ENCODE peak calls at places on chromosomes 13 and 19, in eight cellular contexts. One of them, this sample, is unnamed.

GRCh38 chr19:38360351-38360750 is 14.0 kb upstream of the PSMD8 start:
- DNase-seq in stimulated activated CD4-positive, alpha-beta T cell treated with anti-CD3 and anti-CD28 coated beads, Interleukin-4, amount 100 ng/mL, for 48 hours: no peak
- DNase-seq in endothelial cell: no peak
- DNase-seq in Peyer's patch: no peak
- DNase-seq in GM03348: no peak
- DNase-seq in T-helper 22 cell: no peak
- DNase-seq in AG08395: no peak
- DNase-seq in lower lobe of right lung: no peak
- DNase-seq in this sample: no peak

GRCh38 chr19:1239420-1239795 is 1.6 kb upstream of the CBARP start:
- DNase-seq in stimulated activated CD4-positive, alpha-beta T cell treated with anti-CD3 and anti-CD28 coated beads, Interleukin-4, amount 100 ng/mL, for 48 hours: no peak
- DNase-seq in endothelial cell: no peak
- DNase-seq in Peyer's patch: peak; percentile 56
- DNase-seq in GM03348: no peak
- DNase-seq in T-helper 22 cell: no peak
- DNase-seq in AG08395: no peak
- DNase-seq in lower lobe of right lung: no peak
- DNase-seq in this sample: no peak

GRCh38 chr19:52171321-52172169 is at the start of gene ZNF836:
- DNase-seq in stimulated activated CD4-positive, alpha-beta T cell treated with anti-CD3 and anti-CD28 coated beads, Interleukin-4, amount 100 ng/mL, for 48 hours: peak; percentile 86
- DNase-seq in endothelial cell: peak; percentile 72
- DNase-seq in Peyer's patch: peak; percentile 96
- DNase-seq in GM03348: peak; percentile 92
- DNase-seq in T-helper 22 cell: peak; percentile 89
- DNase-seq in AG08395: peak; percentile 91
- DNase-seq in lower lobe of right lung: peak; percentile 93
- DNase-seq in this sample: peak; percentile 96

GRCh38 chr13:76991432-76991795 is 467 bp upstream of the CLN5 start:
- DNase-seq in stimulated activated CD4-positive, alpha-beta T cell treated with anti-CD3 and anti-CD28 coated beads, Interleukin-4, amount 100 ng/mL, for 48 hours: peak; percentile 54
- DNase-seq in endothelial cell: no peak
- DNase-seq in Peyer's patch: peak; percentile 86
- DNase-seq in GM03348: no peak
- DNase-seq in T-helper 22 cell: peak; percentile 82
- DNase-seq in AG08395: no peak
- DNase-seq in lower lobe of right lung: peak; percentile 60
- DNase-seq in this sample: no peak

GRCh38 chr13:48412881-48413351 is at the start of gene LPAR6:
- DNase-seq in stimulated activated CD4-positive, alpha-beta T cell treated with anti-CD3 and anti-CD28 coated beads, Interleukin-4, amount 100 ng/mL, for 48 hours: no peak
- DNase-seq in endothelial cell: peak; percentile 14
- DNase-seq in Peyer's patch: no peak
- DNase-seq in GM03348: peak; percentile 30
- DNase-seq in T-helper 22 cell: peak; percentile 9
- DNase-seq in AG08395: peak; percentile 49
- DNase-seq in lower lobe of right lung: no peak
- DNase-seq in this sample: no peak

GRCh38 chr19:12788025-12788681 is 3.1 kb upstream of the JUNB start:
- DNase-seq in stimulated activated CD4-positive, alpha-beta T cell treated with anti-CD3 and anti-CD28 coated beads, Interleukin-4, amount 100 ng/mL, for 48 hours: no peak
- DNase-seq in endothelial cell: no peak
- DNase-seq in Peyer's patch: no peak
- DNase-seq in GM03348: no peak
- DNase-seq in T-helper 22 cell: no peak
- DNase-seq in AG08395: no peak
- DNase-seq in lower lobe of right lung: no peak
- DNase-seq in this sample: no peak

GRCh38 chr19:14114854-14115253 is 2.7 kb downstream of the PRKACA start:
- DNase-seq in stimulated activated CD4-positive, alpha-beta T cell treated with anti-CD3 and anti-CD28 coated beads, Interleukin-4, amount 100 ng/mL, for 48 hours: peak; percentile 52
- DNase-seq in endothelial cell: peak; percentile 72
- DNase-seq in Peyer's patch: peak; percentile 78
- DNase-seq in GM03348: peak; percentile 48
- DNase-seq in T-helper 22 cell: no peak
- DNase-seq in AG08395: no peak
- DNase-seq in lower lobe of right lung: peak; percentile 82
- DNase-seq in this sample: peak; percentile 80

GRCh38 chr19:49552749-49553148 is 24.9 kb downstream of the RCN3 start:
- DNase-seq in stimulated activated CD4-positive, alpha-beta T cell treated with anti-CD3 and anti-CD28 coated beads, Interleukin-4, amount 100 ng/mL, for 48 hours: no peak
- DNase-seq in endothelial cell: no peak
- DNase-seq in Peyer's patch: no peak
- DNase-seq in GM03348: no peak
- DNase-seq in T-helper 22 cell: no peak
- DNase-seq in AG08395: no peak
- DNase-seq in lower lobe of right lung: no peak
- DNase-seq in this sample: no peak

GRCh38 chr19:44207126-44207803 is 5.1 kb upstream of the ZNF227 start:
- DNase-seq in stimulated activated CD4-positive, alpha-beta T cell treated with anti-CD3 and anti-CD28 coated beads, Interleukin-4, amount 100 ng/mL, for 48 hours: peak; percentile 76
- DNase-seq in endothelial cell: peak; percentile 77
- DNase-seq in Peyer's patch: peak; percentile 94
- DNase-seq in GM03348: peak; percentile 94
- DNase-seq in T-helper 22 cell: peak; percentile 64
- DNase-seq in AG08395: peak; percentile 92
- DNase-seq in lower lobe of right lung: peak; percentile 89
- DNase-seq in this sample: peak; percentile 91

GRCh38 chr13:50521750-50522149 is 321.7 kb downstream of the DLEU7 start:
- DNase-seq in stimulated activated CD4-positive, alpha-beta T cell treated with anti-CD3 and anti-CD28 coated beads, Interleukin-4, amount 100 ng/mL, for 48 hours: no peak
- DNase-seq in endothelial cell: no peak
- DNase-seq in Peyer's patch: no peak
- DNase-seq in GM03348: peak; percentile 25
- DNase-seq in T-helper 22 cell: no peak
- DNase-seq in AG08395: no peak
- DNase-seq in lower lobe of right lung: no peak
- DNase-seq in this sample: no peak

GRCh38 chr19:1169921-1170885 is 3.9 kb downstream of the SBNO2 start:
- DNase-seq in stimulated activated CD4-positive, alpha-beta T cell treated with anti-CD3 and anti-CD28 coated beads, Interleukin-4, amount 100 ng/mL, for 48 hours: no peak
- DNase-seq in endothelial cell: no peak
- DNase-seq in Peyer's patch: no peak
- DNase-seq in GM03348: peak; percentile 57
- DNase-seq in T-helper 22 cell: no peak
- DNase-seq in AG08395: peak; percentile 49
- DNase-seq in lower lobe of right lung: peak; percentile 64
- DNase-seq in this sample: peak; percentile 69

GRCh38 chr19:45972081-45972943 is 1.4 kb downstream of the NOVA2 start:
- DNase-seq in stimulated activated CD4-positive, alpha-beta T cell treated with anti-CD3 and anti-CD28 coated beads, Interleukin-4, amount 100 ng/mL, for 48 hours: no peak
- DNase-seq in endothelial cell: no peak
- DNase-seq in Peyer's patch: no peak
- DNase-seq in GM03348: no peak
- DNase-seq in T-helper 22 cell: no peak
- DNase-seq in AG08395: no peak
- DNase-seq in lower lobe of right lung: no peak
- DNase-seq in this sample: no peak

GRCh38 chr19:18204394-18205179 is 745 bp upstream of the RAB3A start:
- DNase-seq in stimulated activated CD4-positive, alpha-beta T cell treated with anti-CD3 and anti-CD28 coated beads, Interleukin-4, amount 100 ng/mL, for 48 hours: no peak
- DNase-seq in endothelial cell: peak; percentile 82
- DNase-seq in Peyer's patch: peak; percentile 84
- DNase-seq in GM03348: no peak
- DNase-seq in T-helper 22 cell: no peak
- DNase-seq in AG08395: no peak
- DNase-seq in lower lobe of right lung: no peak
- DNase-seq in this sample: no peak

GRCh38 chr19:30212574-30212973 is 159.6 kb upstream of the ZNF536 start:
- DNase-seq in stimulated activated CD4-positive, alpha-beta T cell treated with anti-CD3 and anti-CD28 coated beads, Interleukin-4, amount 100 ng/mL, for 48 hours: no peak
- DNase-seq in endothelial cell: no peak
- DNase-seq in Peyer's patch: no peak
- DNase-seq in GM03348: no peak
- DNase-seq in T-helper 22 cell: no peak
- DNase-seq in AG08395: no peak
- DNase-seq in lower lobe of right lung: no peak
- DNase-seq in this sample: no peak

GRCh38 chr13:112105884-112106283 is 38.9 kb downstream of the SOX1 start:
- DNase-seq in stimulated activated CD4-positive, alpha-beta T cell treated with anti-CD3 and anti-CD28 coated beads, Interleukin-4, amount 100 ng/mL, for 48 hours: no peak
- DNase-seq in endothelial cell: no peak
- DNase-seq in Peyer's patch: no peak
- DNase-seq in GM03348: no peak
- DNase-seq in T-helper 22 cell: no peak
- DNase-seq in AG08395: no peak
- DNase-seq in lower lobe of right lung: no peak
- DNase-seq in this sample: no peak

GRCh38 chr19:35911173-35911572 is 3.1 kb upstream of the TYROBP start:
- DNase-seq in stimulated activated CD4-positive, alpha-beta T cell treated with anti-CD3 and anti-CD28 coated beads, Interleukin-4, amount 100 ng/mL, for 48 hours: no peak
- DNase-seq in endothelial cell: no peak
- DNase-seq in Peyer's patch: no peak
- DNase-seq in GM03348: no peak
- DNase-seq in T-helper 22 cell: no peak
- DNase-seq in AG08395: no peak
- DNase-seq in lower lobe of right lung: no peak
- DNase-seq in this sample: no peak

GRCh38 chr19:12983561-12984142 is 11.6 kb upstream of the NFIX start:
- DNase-seq in stimulated activated CD4-positive, alpha-beta T cell treated with anti-CD3 and anti-CD28 coated beads, Interleukin-4, amount 100 ng/mL, for 48 hours: peak; percentile 71
- DNase-seq in endothelial cell: peak; percentile 88
- DNase-seq in Peyer's patch: peak; percentile 88
- DNase-seq in GM03348: peak; percentile 96
- DNase-seq in T-helper 22 cell: peak; percentile 56
- DNase-seq in AG08395: peak; percentile 94
- DNase-seq in lower lobe of right lung: peak; percentile 85
- DNase-seq in this sample: peak; percentile 89

GRCh38 chr19:11152318-11153062 is 3.1 kb downstream of the SPC24 start:
- DNase-seq in stimulated activated CD4-positive, alpha-beta T cell treated with anti-CD3 and anti-CD28 coated beads, Interleukin-4, amount 100 ng/mL, for 48 hours: no peak
- DNase-seq in endothelial cell: no peak
- DNase-seq in Peyer's patch: peak; percentile 79
- DNase-seq in GM03348: peak; percentile 72
- DNase-seq in T-helper 22 cell: no peak
- DNase-seq in AG08395: peak; percentile 53
- DNase-seq in lower lobe of right lung: no peak
- DNase-seq in this sample: no peak

GRCh38 chr13:20495087-20496023 is 30.3 kb downstream of the CRYL1 start:
- DNase-seq in stimulated activated CD4-positive, alpha-beta T cell treated with anti-CD3 and anti-CD28 coated beads, Interleukin-4, amount 100 ng/mL, for 48 hours: peak; percentile 40
- DNase-seq in endothelial cell: peak; percentile 61
- DNase-seq in Peyer's patch: peak; percentile 87
- DNase-seq in GM03348: peak; percentile 76
- DNase-seq in T-helper 22 cell: no peak
- DNase-seq in AG08395: peak; percentile 75
- DNase-seq in lower lobe of right lung: no peak
- DNase-seq in this sample: no peak

GRCh38 chr13:50526771-50527567 is 316.5 kb downstream of the DLEU7 start:
- DNase-seq in stimulated activated CD4-positive, alpha-beta T cell treated with anti-CD3 and anti-CD28 coated beads, Interleukin-4, amount 100 ng/mL, for 48 hours: no peak
- DNase-seq in endothelial cell: no peak
- DNase-seq in Peyer's patch: no peak
- DNase-seq in GM03348: no peak
- DNase-seq in T-helper 22 cell: no peak
- DNase-seq in AG08395: no peak
- DNase-seq in lower lobe of right lung: no peak
- DNase-seq in this sample: no peak

GRCh38 chr19:10288662-10289166 is 1.0 kb upstream of the ICAM5 start:
- DNase-seq in stimulated activated CD4-positive, alpha-beta T cell treated with anti-CD3 and anti-CD28 coated beads, Interleukin-4, amount 100 ng/mL, for 48 hours: peak; percentile 46
- DNase-seq in endothelial cell: no peak
- DNase-seq in Peyer's patch: peak; percentile 69
- DNase-seq in GM03348: peak; percentile 84
- DNase-seq in T-helper 22 cell: no peak
- DNase-seq in AG08395: peak; percentile 67
- DNase-seq in lower lobe of right lung: peak; percentile 76
- DNase-seq in this sample: peak; percentile 79

GRCh38 chr19:45767410-45767880 is 1.6 kb downstream of the SIX5 start:
- DNase-seq in stimulated activated CD4-positive, alpha-beta T cell treated with anti-CD3 and anti-CD28 coated beads, Interleukin-4, amount 100 ng/mL, for 48 hours: no peak
- DNase-seq in endothelial cell: peak; percentile 56
- DNase-seq in Peyer's patch: peak; percentile 68
- DNase-seq in GM03348: peak; percentile 91
- DNase-seq in T-helper 22 cell: no peak
- DNase-seq in AG08395: peak; percentile 79
- DNase-seq in lower lobe of right lung: peak; percentile 77
- DNase-seq in this sample: peak; percentile 87

GRCh38 chr13:101880581-101880980 is 428.1 kb downstream of the ITGBL1 start:
- DNase-seq in stimulated activated CD4-positive, alpha-beta T cell treated with anti-CD3 and anti-CD28 coated beads, Interleukin-4, amount 100 ng/mL, for 48 hours: no peak
- DNase-seq in endothelial cell: no peak
- DNase-seq in Peyer's patch: no peak
- DNase-seq in GM03348: no peak
- DNase-seq in T-helper 22 cell: no peak
- DNase-seq in AG08395: no peak
- DNase-seq in lower lobe of right lung: no peak
- DNase-seq in this sample: no peak

GRCh38 chr13:24632382-24633121 is 47.7 kb upstream of the ATP12A start:
- DNase-seq in stimulated activated CD4-positive, alpha-beta T cell treated with anti-CD3 and anti-CD28 coated beads, Interleukin-4, amount 100 ng/mL, for 48 hours: no peak
- DNase-seq in endothelial cell: no peak
- DNase-seq in Peyer's patch: peak; percentile 47
- DNase-seq in GM03348: no peak
- DNase-seq in T-helper 22 cell: no peak
- DNase-seq in AG08395: peak; percentile 51
- DNase-seq in lower lobe of right lung: no peak
- DNase-seq in this sample: no peak

GRCh38 chr19:35748106-35749020 is at the start of gene LIN37:
- DNase-seq in stimulated activated CD4-positive, alpha-beta T cell treated with anti-CD3 and anti-CD28 coated beads, Interleukin-4, amount 100 ng/mL, for 48 hours: peak; percentile 97
- DNase-seq in endothelial cell: peak; percentile 96
- DNase-seq in Peyer's patch: peak; percentile 100
- DNase-seq in GM03348: peak; percentile 97
- DNase-seq in T-helper 22 cell: peak; percentile 98
- DNase-seq in AG08395: peak; percentile 99
- DNase-seq in lower lobe of right lung: peak; percentile 99
- DNase-seq in this sample: peak; percentile 99

GRCh38 chr13:50396001-50396400 is 380.8 kb downstream of the KCNRG start:
- DNase-seq in stimulated activated CD4-positive, alpha-beta T cell treated with anti-CD3 and anti-CD28 coated beads, Interleukin-4, amount 100 ng/mL, for 48 hours: no peak
- DNase-seq in endothelial cell: no peak
- DNase-seq in Peyer's patch: no peak
- DNase-seq in GM03348: no peak
- DNase-seq in T-helper 22 cell: no peak
- DNase-seq in AG08395: no peak
- DNase-seq in lower lobe of right lung: no peak
- DNase-seq in this sample: no peak

GRCh38 chr13:96018135-96018534 is 35.1 kb downstream of the UGGT2 start:
- DNase-seq in stimulated activated CD4-positive, alpha-beta T cell treated with anti-CD3 and anti-CD28 coated beads, Interleukin-4, amount 100 ng/mL, for 48 hours: no peak
- DNase-seq in endothelial cell: no peak
- DNase-seq in Peyer's patch: no peak
- DNase-seq in GM03348: no peak
- DNase-seq in T-helper 22 cell: no peak
- DNase-seq in AG08395: no peak
- DNase-seq in lower lobe of right lung: no peak
- DNase-seq in this sample: no peak

GRCh38 chr19:44890366-44891015 is 563 bp upstream of the TOMM40 start:
- DNase-seq in stimulated activated CD4-positive, alpha-beta T cell treated with anti-CD3 and anti-CD28 coated beads, Interleukin-4, amount 100 ng/mL, for 48 hours: no peak
- DNase-seq in endothelial cell: no peak
- DNase-seq in Peyer's patch: no peak
- DNase-seq in GM03348: peak; percentile 98
- DNase-seq in T-helper 22 cell: peak; percentile 100
- DNase-seq in AG08395: peak; percentile 99
- DNase-seq in lower lobe of right lung: no peak
- DNase-seq in this sample: peak; percentile 100

GRCh38 chr19:46202426-46202825 is 27.1 kb upstream of the IGFL1 start:
- DNase-seq in stimulated activated CD4-positive, alpha-beta T cell treated with anti-CD3 and anti-CD28 coated beads, Interleukin-4, amount 100 ng/mL, for 48 hours: no peak
- DNase-seq in endothelial cell: no peak
- DNase-seq in Peyer's patch: no peak
- DNase-seq in GM03348: no peak
- DNase-seq in T-helper 22 cell: no peak
- DNase-seq in AG08395: no peak
- DNase-seq in lower lobe of right lung: no peak
- DNase-seq in this sample: no peak

This sample was measured in upper lobe of right lung.